ENCODE peak calls at places on chromosome 2, in six cellular contexts. X is Calu3; W is tibial nerve; U is KG1; D is activated CD8-positive, alpha-beta memory T cell treated with anti-CD3 and anti-CD28 coated beads for 48 hours; B is left cardiac atrium. C is an unnamed sample.

GRCh38 chr2:134280231-134280630 is 26.4 kb downstream of the MGAT5 start:
- DNase-seq in X (no peak), W (no peak), U (no peak), D (no peak), B (no peak), C (no peak)

GRCh38 chr2:226772389-226773179 is 27.0 kb downstream of the IRS1 start:
- DNase-seq in X (no peak), W (no peak), U (no peak), D (no peak), B (no peak), C (no peak)

GRCh38 chr2:86552889-86553288 is 10.4 kb downstream of the CHMP3 start:
- DNase-seq in X (no peak), W (no peak), U (no peak), D (no peak), B (no peak), C (no peak)

GRCh38 chr2:200095436-200095835 is 140.1 kb downstream of the MAIP1 start:
- DNase-seq in X (no peak), W (no peak), U (no peak), D (no peak), B (no peak), C (no peak)

GRCh38 chr2:44638649-44639048 is 276.9 kb downstream of the CAMKMT start:
- DNase-seq in X (no peak), W (no peak), U (no peak), D (no peak), B (no peak), C (no peak)

GRCh38 chr2:144161061-144161460 is 358.9 kb downstream of the ZEB2 start:
- DNase-seq in X (no peak), W (no peak), U (no peak), D (no peak), B (no peak), C (no peak)

GRCh38 chr2:234453216-234453615 is 43.7 kb downstream of the ARL4C start:
- DNase-seq in X (no peak), W (no peak), U (no peak), D (no peak), B (no peak), C (no peak)

GRCh38 chr2:68363731-68364130 is 1.4 kb upstream of the PLEK start:
- DNase-seq in X (no peak), W (no peak), U (no peak), D (no peak), B (no peak), C (no peak)

GRCh38 chr2:46239847-46240181 is 57.4 kb upstream of the EPAS1 start:
- DNase-seq in X (no peak), W (no peak), U (no peak), D (no peak), B (no peak), C (no peak)

GRCh38 chr2:233029321-233029720 is 3.2 kb upstream of the NEU2 start:
- DNase-seq in X (no peak), W (no peak), U (no peak), D (no peak), B (no peak), C (no peak)

GRCh38 chr2:30567317-30567716 is 120.3 kb downstream of the LCLAT1 start:
- DNase-seq in X (no peak), W (no peak), U (no peak), D (no peak), B (no peak), C (no peak)

GRCh38 chr2:101479328-101479727 is 4.4 kb upstream of the RFX8 start:
- DNase-seq in X (no peak), W (no peak), U (no peak), D (no peak), B (no peak), C (no peak)

GRCh38 chr2:107376910-107377309 is 449.8 kb upstream of the RGPD4 start:
- DNase-seq in X (no peak), W (no peak), U (no peak), D (no peak), B (peak; percentile 30), C (no peak)

GRCh38 chr2:216702756-216703155 is 7.4 kb upstream of the IGFBP5 start:
- DNase-seq in X (no peak), W (no peak), U (no peak), D (no peak), B (no peak), C (no peak)

GRCh38 chr2:143936758-143937562 is 583.0 kb downstream of the ZEB2 start:
- DNase-seq in X (peak; percentile 56), W (no peak), U (no peak), D (peak; percentile 15), B (peak; percentile 42), C (no peak)

GRCh38 chr2:30939354-30939753 is 132.1 kb upstream of the CAPN13 start:
- DNase-seq in X (no peak), W (no peak), U (no peak), D (no peak), B (no peak), C (no peak)

GRCh38 chr2:218244665-218245064 is 16.1 kb upstream of the GPBAR1 start:
- DNase-seq in X (no peak), W (no peak), U (no peak), D (no peak), B (no peak), C (no peak)

GRCh38 chr2:201257941-201258665 is 2.2 kb upstream of the CASP8 start:
- DNase-seq in X (peak; percentile 91), W (peak; percentile 17), U (peak; percentile 98), D (peak; percentile 63), B (peak; percentile 83), C (peak; percentile 81)

GRCh38 chr2:40430741-40431599 is 20.9 kb downstream of the SLC8A1 start:
- DNase-seq in X (no peak), W (no peak), U (no peak), D (no peak), B (no peak), C (no peak)

GRCh38 chr2:105252271-105252670 is 10.7 kb downstream of the GPR45 start:
- DNase-seq in X (no peak), W (no peak), U (no peak), D (no peak), B (no peak), C (no peak)

GRCh38 chr2:143480586-143481230 is 351.5 kb downstream of the ARHGAP15 start:
- DNase-seq in X (no peak), W (no peak), U (no peak), D (no peak), B (no peak), C (no peak)

GRCh38 chr2:241794250-241794823 is 14.7 kb upstream of the NEU4 start:
- DNase-seq in X (no peak), W (peak; percentile 3), U (no peak), D (no peak), B (no peak), C (no peak)

GRCh38 chr2:192886636-192887035 is 691.9 kb upstream of the TMEFF2 start:
- DNase-seq in X (no peak), W (no peak), U (no peak), D (no peak), B (no peak), C (no peak)

GRCh38 chr2:29053223-29053622 is 21.1 kb downstream of the PCARE start:
- DNase-seq in X (peak; percentile 27), W (no peak), U (no peak), D (no peak), B (no peak), C (no peak)

GRCh38 chr2:128548461-128548891 is 229.8 kb upstream of the HS6ST1 start:
- DNase-seq in X (no peak), W (no peak), U (no peak), D (no peak), B (no peak), C (no peak)

GRCh38 chr2:98476192-98476868 is 31.7 kb downstream of the INPP4A start:
- DNase-seq in X (no peak), W (no peak), U (no peak), D (no peak), B (no peak), C (no peak)

C was measured in HFF-Myc.